ENCODE peak calls at places on chromosomes 11 and 22, in ten cellular contexts. T, K, P, Q, F, S, X, B, U and J are unnamed samples. For H3K4me1, the result is how much of the 10 kb centered on the place peaks cover.

GRCh38 chr11:45163956-45164575 is 17.6 kb downstream of the PRDM11 start:
- DNase-seq in T (no peak), K (no peak), P (no peak), Q (no peak), F (no peak), S (no peak), X (no peak), B (no peak), U (no peak), J (no peak)

GRCh38 chr11:78649361-78650215 is 74.9 kb upstream of the NARS2 start:
- DNase-seq in T (no peak), K (no peak), P (no peak), Q (no peak), F (no peak), S (no peak), X (no peak), B (no peak), U (no peak), J (peak)

GRCh38 chr22:23820748-23821211 is 18.0 kb downstream of the DERL3 start:
- DNase-seq in T (no peak), K (no peak), P (peak), Q (no peak), F (no peak), S (no peak), X (no peak), B (no peak), U (no peak), J (no peak)

GRCh38 chr11:113488931-113489351 is 13.7 kb upstream of the DRD2 start:
- DNase-seq in T (no peak), K (no peak), P (no peak), Q (no peak), F (no peak), S (no peak), X (no peak), B (no peak), U (no peak), J (no peak)

GRCh38 chr22:46062232-46062615 is 85.3 kb upstream of the WNT7B start:
- DNase-seq in T (no peak), K (no peak), P (no peak), Q (no peak), F (no peak), S (no peak), X (no peak), B (no peak), U (no peak), J (no peak)

GRCh38 chr11:45371251-45371749 is 85.2 kb upstream of the SYT13 start:
- DNase-seq in T (peak), K (peak), P (peak), Q (peak), F (peak), S (peak), X (peak), B (peak), U (peak), J (peak)

GRCh38 chr22:32796865-32797573 is 4.5 kb upstream of the TIMP3 start:
- DNase-seq in T (peak), K (peak), P (peak), Q (peak), F (peak), S (peak), X (no peak), B (peak), U (peak), J (peak)

GRCh38 chr22:47116426-47117341 is 354.2 kb downstream of the TBC1D22A start:
- DNase-seq in T (no peak), K (no peak), P (no peak), Q (no peak), F (no peak), S (no peak), X (no peak), B (no peak), U (peak), J (no peak)

GRCh38 chr11:61080986-61081590 is 21.2 kb upstream of the CD5 start:
- DNase-seq in T (no peak), K (no peak), P (no peak), Q (no peak), F (no peak), S (no peak), X (no peak), B (no peak), U (no peak), J (no peak)

GRCh38 chr11:26087095-26087935 is 244.6 kb upstream of the ANO3 start:
- DNase-seq in T (no peak), K (no peak), P (peak), Q (no peak), F (no peak), S (no peak), X (no peak), B (no peak), U (no peak), J (no peak)

GRCh38 chr22:23301591-23301990 is 121.3 kb downstream of the BCR start:
- DNase-seq in T (no peak), K (no peak), P (no peak), Q (no peak), F (no peak), S (no peak), X (no peak), B (no peak), U (no peak), J (no peak)

GRCh38 chr11:1012740-1013627 is 23.5 kb downstream of the MUC6 start:
- DNase-seq in T (no peak), K (no peak), P (peak), Q (no peak), F (no peak), S (no peak), X (no peak), B (no peak), U (peak), J (no peak)

GRCh38 chr11:133064152-133064877 is 468.0 kb downstream of the OPCML start:
- DNase-seq in T (peak), K (peak), P (no peak), Q (peak), F (peak), S (peak), X (no peak), B (peak), U (peak), J (peak)

GRCh38 chr11:80727315-80727714 is 1286.5 kb upstream of the TENM4 start:
- DNase-seq in T (no peak), K (no peak), P (no peak), Q (peak), F (no peak), S (peak), X (no peak), B (no peak), U (no peak), J (no peak)

GRCh38 chr11:61298663-61299244 is 3.6 kb upstream of the VWCE start:
- DNase-seq in T (no peak), K (no peak), P (no peak), Q (peak), F (no peak), S (no peak), X (no peak), B (no peak), U (no peak), J (no peak)

GRCh38 chr22:28923826-28924732 is 40.7 kb downstream of the ZNRF3 start:
- DNase-seq in T (peak), K (no peak), P (no peak), Q (no peak), F (no peak), S (no peak), X (no peak), B (no peak), U (peak), J (no peak)

GRCh38 chr11:64234840-64235379 is 526 bp downstream of the VEGFB start:
- DNase-seq in T (no peak), K (no peak), P (peak), Q (peak), F (peak), S (peak), X (no peak), B (no peak), U (peak), J (no peak)

GRCh38 chr11:68009391-68010000 is 631 bp upstream of the ALDH3B1 start:
- DNase-seq in T (no peak), K (no peak), P (peak), Q (peak), F (no peak), S (no peak), X (peak), B (no peak), U (peak), J (no peak)

GRCh38 chr11:4511267-4511666 is 28.8 kb downstream of the OR52K1 start:
- DNase-seq in T (no peak), K (no peak), P (no peak), Q (no peak), F (no peak), S (no peak), X (no peak), B (no peak), U (no peak), J (no peak)

GRCh38 chr11:92667446-92668165 is 301.8 kb upstream of the MTNR1B start:
- DNase-seq in T (no peak), K (no peak), P (no peak), Q (no peak), F (no peak), S (peak), X (no peak), B (no peak), U (no peak), J (no peak)

GRCh38 chr11:115873813-115874212 is 369.6 kb upstream of the CADM1 start:
- DNase-seq in T (no peak), K (no peak), P (peak), Q (no peak), F (no peak), S (no peak), X (no peak), B (no peak), U (no peak), J (no peak)

GRCh38 chr22:39746600-39747262 is 146.8 kb downstream of the ENTHD1 start:
- DNase-seq in T (no peak), K (no peak), P (no peak), Q (no peak), F (no peak), S (no peak), X (no peak), B (no peak), U (no peak), J (no peak)

GRCh38 chr11:120142072-120142423 is 4.1 kb upstream of the TRIM29 start:
- DNase-seq in T (no peak), K (no peak), P (no peak), Q (no peak), F (no peak), S (no peak), X (peak), B (no peak), U (peak), J (peak)

GRCh38 chr11:128484172-128484571 is 103.2 kb downstream of the ETS1 start:
- DNase-seq in T (no peak), K (no peak), P (no peak), Q (no peak), F (no peak), S (no peak), X (no peak), B (no peak), U (no peak), J (no peak)

GRCh38 chr11:112270551-112271180 is 10.0 kb upstream of the PLET1 start:
- DNase-seq in T (no peak), K (no peak), P (no peak), Q (no peak), F (no peak), S (no peak), X (peak), B (no peak), U (no peak), J (no peak)

GRCh38 chr11:124865181-124865901 is at the start of gene ROBO3:
- DNase-seq in T (peak), K (no peak), P (no peak), Q (no peak), F (no peak), S (peak), X (no peak), B (no peak), U (no peak), J (no peak)
- H3K4me3 ChIP-seq in T (peak), K (peak), P (no peak), Q (peak), F (peak), S (peak), X (no peak), B (peak), U (no peak), J (peak)

GRCh38 chr11:77073328-77074001 is 6.7 kb downstream of the CAPN5 start:
- DNase-seq in T (peak), K (peak), P (no peak), Q (peak), F (peak), S (no peak), X (peak), B (peak), U (peak), J (peak)
- TF ChIP-seq CTCF in T (peak), K (peak), P (no peak), Q (peak), F (peak), S (no peak), X (no peak), B (peak), U (no peak), J (peak)

DNA sequence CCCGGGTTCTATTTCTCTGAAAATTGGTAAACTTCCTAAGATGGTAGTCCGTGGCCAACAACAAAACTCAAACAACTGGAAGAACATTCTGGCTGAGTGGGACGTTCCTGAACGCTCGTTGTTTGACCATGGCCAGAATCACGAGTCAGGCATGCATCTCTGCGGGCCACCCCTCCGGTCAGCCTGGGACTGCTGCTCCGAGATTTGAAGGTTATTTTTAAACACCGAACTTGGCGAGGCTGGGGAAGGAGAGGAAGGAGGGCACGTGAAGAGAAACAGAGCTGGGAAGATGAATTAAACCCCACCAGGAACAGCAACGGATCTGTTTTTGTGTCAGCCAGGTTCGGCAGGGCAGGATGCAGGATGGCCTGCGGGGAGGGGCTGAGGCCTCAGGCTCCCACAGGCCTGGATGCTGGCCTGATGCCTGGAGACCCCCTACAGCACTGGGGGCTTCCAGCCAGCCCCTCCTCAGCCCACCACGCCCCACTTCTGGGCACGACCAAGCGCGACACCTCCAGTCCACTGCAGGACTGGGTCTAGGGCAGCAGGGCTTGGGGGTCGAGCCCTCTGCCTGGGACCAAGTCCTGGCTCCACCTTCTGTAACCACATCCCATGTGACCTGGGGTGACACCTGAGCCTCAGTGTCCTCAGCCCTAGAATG is 5.1 kb downstream of the SHISAL1 start:
- DNase-seq in T (no peak), K (peak), P (no peak), Q (no peak), F (no peak), S (no peak), X (no peak), B (no peak), U (no peak), J (no peak)
- H3K4me1 ChIP-seq in T (under half), K (under half), P (under half), Q (under half), F (under half), S (under half), X (under half), B (under half), U (under half), J (under half)

DNA sequence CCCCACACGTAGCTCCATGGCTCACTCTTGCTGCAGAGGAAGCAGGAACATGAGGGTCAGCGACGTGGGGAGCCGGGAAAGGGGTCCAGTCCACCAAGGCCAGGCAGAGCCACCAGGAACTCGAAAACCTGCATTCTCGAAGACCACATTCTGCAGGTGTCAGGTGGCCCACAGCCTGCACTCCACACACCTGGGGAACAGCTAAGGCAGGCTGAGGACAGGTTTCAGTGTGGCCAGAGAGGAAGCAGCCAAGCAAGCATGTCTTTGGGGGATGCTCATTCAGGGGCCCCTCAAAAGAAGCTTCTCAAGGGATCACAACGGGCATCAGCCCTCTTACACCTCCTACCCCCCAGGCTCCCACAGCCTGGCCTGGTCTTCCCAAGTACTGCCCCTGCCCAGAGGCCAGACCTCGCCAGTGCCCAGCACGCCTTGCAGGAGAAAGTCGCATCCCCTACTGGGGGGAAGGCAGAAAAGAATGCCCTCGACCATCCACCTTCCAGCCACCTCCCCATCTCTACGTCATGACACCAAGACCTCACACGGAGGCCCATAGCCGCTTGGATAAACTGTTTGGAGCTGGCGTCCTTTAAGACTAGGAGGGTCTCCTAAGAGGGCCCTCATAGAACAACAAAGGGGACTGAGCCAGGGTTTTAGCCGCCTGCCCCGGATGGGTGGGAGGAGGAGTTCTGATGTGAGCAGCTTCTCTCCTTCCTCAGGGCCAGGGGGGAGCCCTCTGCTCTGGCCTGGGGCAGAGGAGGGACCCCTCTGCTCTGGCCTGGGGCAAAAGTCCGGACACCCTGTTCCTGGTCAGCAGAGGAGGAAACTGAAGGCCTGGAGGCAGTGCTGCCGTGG is 2.9 kb downstream of the CSNK1E start:
- DNase-seq in T (no peak), K (no peak), P (peak), Q (peak), F (no peak), S (peak), X (no peak), B (no peak), U (no peak), J (no peak)
- H3K4me3 ChIP-seq in T (peak), K (peak), P (peak), Q (peak), F (peak), S (peak), X (peak), B (peak), U (no peak), J (peak)

GRCh38 chr11:69049490-69049867 is 747 bp downstream of the TPCN2 start:
- DNase-seq in T (no peak), K (no peak), P (peak), Q (no peak), F (no peak), S (no peak), X (no peak), B (peak), U (no peak), J (no peak)

GRCh38 chr11:69051381-69052342 is 2.9 kb downstream of the TPCN2 start:
- DNase-seq in T (no peak), K (no peak), P (peak), Q (no peak), F (no peak), S (no peak), X (no peak), B (no peak), U (no peak), J (no peak)

GRCh38 chr11:69048056-69048717 is 545 bp upstream of the TPCN2 start:
- DNase-seq in T (no peak), K (no peak), P (no peak), Q (peak), F (no peak), S (no peak), X (no peak), B (no peak), U (no peak), J (no peak)

GRCh38 chr11:69050592-69051380 is 2.1 kb downstream of the TPCN2 start:
- DNase-seq in T (no peak), K (no peak), P (no peak), Q (no peak), F (no peak), S (no peak), X (no peak), B (no peak), U (no peak), J (no peak)

GRCh38 chr11:69048718-69049489 is at the start of gene TPCN2:
- DNase-seq in T (peak), K (peak), P (peak), Q (peak), F (peak), S (peak), X (peak), B (peak), U (peak), J (peak)
- TF ChIP-seq CTCF in T (no peak), K (no peak), P (no peak), Q (no peak), F (no peak), S (no peak), X (no peak), B (no peak), U (no peak), J (no peak)

GRCh38 chr22:30821863-30822215 is 127.2 kb downstream of the OSBP2 start:
- DNase-seq in T (peak), K (no peak), P (no peak), Q (no peak), F (no peak), S (no peak), X (no peak), B (no peak), U (no peak), J (no peak)
- H3K4me1 ChIP-seq in T (under half), K (under half), P (under half), Q (under half), F (under half), S (under half), X (under half), B (under half), U (under half), J (under half)

DNA sequence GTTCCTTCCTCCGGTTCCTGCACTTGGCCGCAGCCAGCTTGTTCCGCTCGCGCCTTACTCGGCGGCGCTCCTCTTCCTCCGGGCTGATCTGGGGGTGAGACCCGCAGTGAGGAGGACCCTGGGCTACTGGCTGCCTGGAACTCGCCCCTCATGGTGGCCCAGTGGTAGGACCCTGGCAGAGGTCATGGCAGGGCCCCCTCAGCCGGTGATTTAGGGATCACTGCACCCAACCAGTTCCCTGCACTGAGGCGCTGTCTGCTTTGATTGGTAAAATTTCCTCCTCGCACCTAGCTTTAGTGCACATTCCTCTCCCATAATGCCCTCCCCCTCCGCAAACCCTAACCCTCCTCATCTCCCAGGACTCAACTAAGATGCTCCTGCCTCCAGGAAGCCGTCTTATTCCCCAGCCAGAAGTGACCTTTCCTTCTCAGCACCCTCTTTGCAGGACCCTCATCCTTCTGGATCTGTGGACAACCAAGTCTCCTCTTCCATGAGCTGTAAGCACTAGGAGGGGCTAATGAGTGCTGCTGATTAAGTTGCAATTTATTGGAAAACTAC is 3.6 kb downstream of the CCDC85B start:
- DNase-seq in T (peak), K (no peak), P (peak), Q (no peak), F (peak), S (no peak), X (no peak), B (no peak), U (no peak), J (no peak)
- H3K4me3 ChIP-seq in T (peak), K (no peak), P (peak), Q (no peak), F (peak), S (no peak), X (no peak), B (no peak), U (no peak), J (peak)